ENCODE peak calls at places on chromosomes 5 and 9, in seven cellular contexts. I, F, S, G, E, P and D are unnamed samples.

GRCh38 chr5:82334856-82335255 is 56.7 kb upstream of the RPS23 start:
- DNase-seq in I (no peak), F (no peak), S (no peak), G (no peak), E (no peak), P (no peak), D (no peak)

GRCh38 chr5:180830253-180831138 is 27.9 kb upstream of the MGAT1 start:
- DNase-seq in I (peak), F (peak), S (peak), G (no peak), E (peak), P (peak), D (peak)

GRCh38 chr5:51382759-51383493 is at the start of gene ISL1:
- DNase-seq in I (peak), F (peak), S (no peak), G (peak), E (no peak), P (peak), D (peak)

GRCh38 chr9:72205513-72205912 is 56.3 kb downstream of the GDA start:
- DNase-seq in I (no peak), F (no peak), S (no peak), G (no peak), E (no peak), P (no peak), D (no peak)

GRCh38 chr9:136567651-136568287 is 21.9 kb upstream of the NOTCH1 start:
- DNase-seq in I (peak), F (peak), S (peak), G (peak), E (peak), P (peak), D (no peak)

GRCh38 chr5:74041913-74042312 is 415.9 kb downstream of the ARHGEF28 start:
- DNase-seq in I (no peak), F (no peak), S (no peak), G (no peak), E (no peak), P (no peak), D (no peak)

GRCh38 chr5:133751846-133752245 is 139.5 kb upstream of the FSTL4 start:
- DNase-seq in I (no peak), F (no peak), S (no peak), G (no peak), E (no peak), P (no peak), D (no peak)

GRCh38 chr9:113649054-113649453 is 185.5 kb downstream of the RGS3 start:
- DNase-seq in I (no peak), F (peak), S (peak), G (no peak), E (no peak), P (no peak), D (no peak)

GRCh38 chr5:167049043-167049663 is 1242.3 kb upstream of the WWC1 start:
- DNase-seq in I (no peak), F (peak), S (no peak), G (peak), E (peak), P (peak), D (peak)

GRCh38 chr9:93697352-93698139 is 121.2 kb downstream of the PHF2 start:
- DNase-seq in I (no peak), F (peak), S (no peak), G (no peak), E (no peak), P (no peak), D (no peak)

GRCh38 chr9:92963831-92964606 is 16.7 kb downstream of the FGD3 start:
- DNase-seq in I (peak), F (no peak), S (no peak), G (no peak), E (no peak), P (no peak), D (peak)

GRCh38 chr9:117169089-117169488 is 245.8 kb downstream of the ASTN2 start:
- DNase-seq in I (no peak), F (no peak), S (no peak), G (no peak), E (no peak), P (no peak), D (no peak)

GRCh38 chr5:95961617-95962474 is at the start of gene ELL2:
- DNase-seq in I (peak), F (peak), S (peak), G (peak), E (peak), P (peak), D (peak)
- TF ChIP-seq POLR2A in I (peak), F (peak), S (peak), G (peak), E (peak), P (peak), D (peak)

DNA sequence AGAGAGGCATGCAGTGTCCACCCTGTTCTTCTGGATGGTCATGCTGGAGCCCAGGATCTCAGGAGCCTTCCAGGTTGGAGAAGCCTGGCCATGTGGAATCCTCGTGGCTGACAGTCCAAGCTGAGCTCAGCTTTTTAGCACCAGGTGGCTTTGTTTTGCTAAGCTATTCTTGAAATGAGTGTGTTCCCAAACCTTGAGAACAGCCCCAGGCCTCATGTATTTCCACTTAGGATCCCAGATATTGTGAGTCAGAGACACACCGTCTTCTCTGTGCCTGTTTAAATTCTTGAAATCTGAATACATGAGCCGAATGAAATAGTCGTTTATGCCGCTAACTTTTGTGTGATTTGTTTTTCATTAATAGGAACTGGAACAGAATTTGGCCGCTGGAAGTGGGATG is 61.2 kb downstream of the IRX2 start:
- DNase-seq in I (no peak), F (no peak), S (no peak), G (no peak), E (no peak), P (no peak), D (no peak)
- TF ChIP-seq POLR2A in I (no peak), F (no peak), S (no peak), G (no peak), E (no peak), P (no peak), D (no peak)

GRCh38 chr5:171386006-171386671 is 1.5 kb upstream of the NPM1 start:
- DNase-seq in I (no peak), F (no peak), S (no peak), G (no peak), E (no peak), P (no peak), D (no peak)

GRCh38 chr5:171387970-171388815 is 544 bp downstream of the NPM1 start:
- DNase-seq in I (peak), F (peak), S (peak), G (no peak), E (peak), P (peak), D (peak)

GRCh38 chr5:171386861-171387254 is 791 bp upstream of the NPM1 start:
- DNase-seq in I (no peak), F (no peak), S (no peak), G (no peak), E (peak), P (no peak), D (peak)

GRCh38 chr5:171388816-171389168 is 1.1 kb downstream of the NPM1 start:
- DNase-seq in I (no peak), F (no peak), S (no peak), G (no peak), E (no peak), P (no peak), D (no peak)

DNA sequence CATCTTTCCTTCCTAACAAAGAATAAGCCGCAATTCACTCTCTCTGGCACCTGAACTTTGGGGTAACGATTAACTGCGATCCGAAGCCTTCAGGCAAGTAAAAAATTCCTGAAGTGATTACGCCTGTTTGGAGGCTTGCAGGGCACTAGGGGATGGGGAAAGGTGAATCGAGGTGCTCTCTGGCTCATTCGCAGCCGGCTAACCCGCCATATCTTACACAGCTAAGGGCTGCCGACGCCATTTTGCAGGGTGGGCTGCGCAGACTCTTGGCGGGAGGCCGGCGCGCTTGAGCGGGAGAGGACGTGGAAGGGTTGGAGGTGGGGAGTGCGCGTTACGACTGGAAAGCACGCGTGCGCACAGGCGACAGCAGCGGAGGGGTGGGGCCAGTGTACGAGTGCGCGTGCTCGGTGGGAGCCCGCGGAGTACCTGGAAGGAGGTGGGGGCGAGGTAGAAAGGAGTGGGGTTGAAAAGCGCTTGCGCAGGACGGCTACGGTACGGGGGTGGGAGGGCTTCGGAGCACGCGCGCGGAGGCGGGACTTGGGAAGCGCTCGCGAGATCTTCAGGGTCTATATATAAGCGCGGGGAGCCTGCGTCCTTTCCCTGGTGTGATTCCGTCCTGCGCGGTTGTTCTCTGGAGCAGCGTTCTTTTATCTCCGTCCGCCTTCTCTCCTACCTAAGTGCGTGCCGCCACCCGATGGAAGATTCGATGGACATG is at the start of gene NPM1:
- DNase-seq in I (peak), F (peak), S (peak), G (peak), E (peak), P (peak), D (peak)
- TF ChIP-seq POLR2A in I (peak), F (peak), S (peak), G (peak), E (peak), P (peak), D (peak)

DNA sequence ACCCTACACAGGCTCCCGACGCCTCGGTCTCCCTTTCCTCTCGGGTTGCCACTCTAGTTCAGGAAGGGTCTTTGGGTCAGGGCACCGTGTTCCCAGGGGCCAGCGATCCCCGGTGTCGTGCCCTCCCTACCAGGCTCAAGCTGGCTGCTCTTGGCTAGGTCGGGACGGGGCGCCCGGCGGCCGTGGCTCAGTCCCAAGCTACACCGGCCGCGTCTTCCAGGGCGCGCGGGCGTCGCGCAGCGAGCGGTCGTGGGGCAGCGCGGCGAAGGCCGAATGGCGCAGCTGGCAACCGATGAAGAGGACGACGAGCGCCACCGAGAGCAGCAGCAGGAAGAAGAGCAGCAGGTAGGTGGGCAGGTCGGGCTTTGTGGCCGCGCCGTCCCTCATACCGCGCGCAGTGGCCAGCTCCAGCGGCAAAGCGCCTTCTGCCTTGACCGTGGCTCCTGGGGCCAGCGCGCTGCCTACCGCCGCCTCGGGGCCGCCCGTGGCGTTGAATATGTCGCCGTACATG is 892 bp downstream of the SMIM32 start:
- DNase-seq in I (no peak), F (no peak), S (no peak), G (no peak), E (no peak), P (no peak), D (no peak)
- TF ChIP-seq POLR2A in I (no peak), F (no peak), S (no peak), G (no peak), E (no peak), P (no peak), D (no peak)

GRCh38 chr5:177440211-177440989 is 6.2 kb upstream of the PRR7 start:
- DNase-seq in I (no peak), F (no peak), S (no peak), G (no peak), E (no peak), P (no peak), D (no peak)

GRCh38 chr5:177435847-177436536 is 9.5 kb downstream of the GRK6 start:
- DNase-seq in I (no peak), F (no peak), S (no peak), G (no peak), E (no peak), P (no peak), D (no peak)

GRCh38 chr5:177437623-177438022 is 9.0 kb upstream of the PRR7 start:
- DNase-seq in I (no peak), F (no peak), S (no peak), G (no peak), E (no peak), P (no peak), D (no peak)

GRCh38 chr5:177439518-177440053 is 7.0 kb upstream of the PRR7 start:
- DNase-seq in I (no peak), F (no peak), S (no peak), G (no peak), E (no peak), P (no peak), D (no peak)

GRCh38 chr5:177438468-177438867 is 8.1 kb upstream of the PRR7 start:
- DNase-seq in I (no peak), F (no peak), S (no peak), G (no peak), E (no peak), P (no peak), D (no peak)
- TF ChIP-seq POLR2A in I (no peak), F (no peak), S (no peak), G (no peak), E (no peak), P (no peak), D (no peak)